ENCODE peak calls at places on chromosomes 7 and 10, in six cellular contexts. R is brain microvascular endothelial cell, H is WTC11, W is heart left ventricle, A is GM13976, O is tibial artery. C is an unnamed sample.

GRCh38 chr7:17402628-17403278 is 104.3 kb downstream of the AHR start:
- DNase-seq in A (peak; percentile 46), O (no peak), R (no peak), H (no peak), W (no peak), C (no peak)

GRCh38 chr10:33600381-33600780 is 265.9 kb upstream of the NRP1 start:
- DNase-seq in R (peak; percentile 54), H (no peak), W (no peak), O (no peak), A (no peak), C (no peak)

GRCh38 chr7:64863021-64863420 is 40.1 kb upstream of the ZNF273 start:
- DNase-seq in O (peak; percentile 64), R (no peak), W (no peak), A (no peak), H (no peak), C (no peak)

GRCh38 chr7:82250598-82250997 is 193.0 kb downstream of the CACNA2D1 start:
- DNase-seq in W (no peak), O (no peak), H (no peak), A (no peak), R (no peak), C (no peak)

GRCh38 chr7:43834463-43835251 is 34.7 kb downstream of the MRPS24 start:
- DNase-seq in A (no peak), O (no peak), W (no peak), H (no peak), R (peak; percentile 12), C (no peak)

GRCh38 chr7:39954694-39955093 is 4.6 kb downstream of the CDK13 start:
- DNase-seq in W (no peak), R (no peak), A (no peak), H (no peak), O (no peak), C (no peak)

GRCh38 chr7:4776160-4776623 is 769 bp downstream of the AP5Z1 start:
- DNase-seq in A (no peak), R (no peak), O (no peak), H (no peak), W (no peak), C (no peak)

GRCh38 chr7:92292981-92293380 is 47.2 kb downstream of the ANKIB1 start:
- DNase-seq in O (no peak), W (no peak), A (no peak), H (no peak), R (no peak), C (no peak)

GRCh38 chr10:3652886-3653285 is 132.1 kb downstream of the KLF6 start:
- DNase-seq in H (no peak), A (no peak), O (no peak), W (no peak), R (no peak), C (no peak)

GRCh38 chr10:47058961-47059391 is 147.7 kb downstream of the PTPN20 start:
- DNase-seq in W (no peak), H (no peak), O (no peak), R (no peak), A (no peak), C (no peak)

GRCh38 chr7:106812027-106812643 is 52.9 kb upstream of the PIK3CG start:
- DNase-seq in R (no peak), H (no peak), O (peak; percentile 67), W (no peak), A (no peak), C (no peak)

GRCh38 chr7:118183254-118183585 is 744 bp upstream of the LSM8 start:
- DNase-seq in W (no peak), H (no peak), R (no peak), O (no peak), A (peak; percentile 2), C (no peak)

GRCh38 chr7:74684921-74685320 is 27.4 kb downstream of the GTF2I start:
- DNase-seq in R (no peak), W (no peak), H (no peak), O (no peak), A (no peak), C (no peak)

DNA sequence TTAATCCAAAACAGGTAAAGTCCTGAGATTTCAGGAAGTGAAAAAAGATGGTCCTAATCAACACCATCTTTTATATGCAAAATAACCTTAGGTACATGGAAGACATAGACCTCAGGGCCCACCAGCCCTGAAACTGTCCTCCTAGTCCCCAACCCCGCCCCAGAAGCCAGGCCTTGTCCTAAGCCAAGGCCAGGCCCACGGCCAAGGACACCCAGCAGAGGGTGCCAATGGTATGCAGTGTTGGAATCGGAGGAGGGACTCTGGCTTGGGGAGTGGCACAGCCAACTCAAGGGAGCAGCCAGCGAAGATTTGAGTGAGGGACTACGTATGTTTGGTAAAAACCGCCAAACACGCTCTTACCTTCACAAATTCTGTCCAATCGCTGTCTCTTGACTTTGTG is 96.7 kb downstream of the ZRANB1 start:
- DNase-seq in O (peak; percentile 86), A (no peak), W (peak; percentile 76), H (peak; percentile 37), R (no peak), C (peak; percentile 79)
- TF ChIP-seq CTCF in O (no peak), A (peak; percentile 19), W (peak; percentile 28), H (no peak), R (peak; percentile 42), C (peak; percentile 60)

GRCh38 chr7:99447943-99448342 is 9.2 kb downstream of the CPSF4 start:
- DNase-seq in W (no peak), A (no peak), O (no peak), H (no peak), R (no peak), C (no peak)
- TF ChIP-seq CTCF in W (no peak), A (peak; percentile 23), O (no peak), H (no peak), R (peak; percentile 27), C (no peak)

GRCh38 chr7:14637968-14638367 is 264.6 kb downstream of the DGKB start:
- DNase-seq in A (no peak), W (no peak), O (no peak), R (no peak), H (no peak), C (no peak)
- TF ChIP-seq CTCF in A (no peak), W (peak; percentile 14), O (no peak), R (no peak), H (no peak), C (no peak)

GRCh38 chr10:10807106-10807505 is 210.6 kb upstream of the CELF2 start:
- DNase-seq in A (no peak), H (no peak), O (no peak), R (no peak), W (no peak), C (no peak)

GRCh38 chr10:10804998-10805737 is 212.5 kb upstream of the CELF2 start:
- DNase-seq in R (no peak), H (no peak), O (no peak), A (no peak), W (peak; percentile 46), C (no peak)

GRCh38 chr10:10804061-10804460 is 213.6 kb upstream of the CELF2 start:
- DNase-seq in H (no peak), W (no peak), A (no peak), R (no peak), O (no peak), C (no peak)

GRCh38 chr10:10798543-10799192 is 219.0 kb upstream of the CELF2 start:
- DNase-seq in R (no peak), W (no peak), H (peak; percentile 42), O (no peak), A (no peak), C (no peak)

DNA sequence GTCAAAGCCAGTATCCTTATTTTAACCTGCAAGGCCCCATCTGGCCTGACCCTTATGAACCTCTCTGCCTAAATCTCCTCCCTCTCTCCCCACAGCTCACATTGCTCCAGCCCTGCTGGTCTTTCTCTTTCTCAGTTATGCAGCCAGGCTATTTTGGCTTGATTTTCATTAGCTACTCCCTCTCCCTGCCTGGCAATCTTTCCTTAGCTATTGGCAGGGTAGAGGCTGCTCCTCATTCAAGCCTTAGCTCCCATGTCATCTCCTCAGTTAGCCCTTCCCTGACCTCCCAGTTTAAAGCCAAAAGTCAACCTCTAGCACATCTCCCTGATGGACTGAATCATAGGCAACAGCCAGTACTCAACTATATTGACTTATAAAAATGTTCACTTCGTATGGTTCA is 214.4 kb upstream of the CELF2 start:
- DNase-seq in R (no peak), O (peak; percentile 74), H (no peak), A (no peak), W (peak; percentile 52), C (no peak)
- TF ChIP-seq CTCF in R (no peak), O (no peak), H (no peak), A (no peak), W (no peak), C (no peak)

DNA sequence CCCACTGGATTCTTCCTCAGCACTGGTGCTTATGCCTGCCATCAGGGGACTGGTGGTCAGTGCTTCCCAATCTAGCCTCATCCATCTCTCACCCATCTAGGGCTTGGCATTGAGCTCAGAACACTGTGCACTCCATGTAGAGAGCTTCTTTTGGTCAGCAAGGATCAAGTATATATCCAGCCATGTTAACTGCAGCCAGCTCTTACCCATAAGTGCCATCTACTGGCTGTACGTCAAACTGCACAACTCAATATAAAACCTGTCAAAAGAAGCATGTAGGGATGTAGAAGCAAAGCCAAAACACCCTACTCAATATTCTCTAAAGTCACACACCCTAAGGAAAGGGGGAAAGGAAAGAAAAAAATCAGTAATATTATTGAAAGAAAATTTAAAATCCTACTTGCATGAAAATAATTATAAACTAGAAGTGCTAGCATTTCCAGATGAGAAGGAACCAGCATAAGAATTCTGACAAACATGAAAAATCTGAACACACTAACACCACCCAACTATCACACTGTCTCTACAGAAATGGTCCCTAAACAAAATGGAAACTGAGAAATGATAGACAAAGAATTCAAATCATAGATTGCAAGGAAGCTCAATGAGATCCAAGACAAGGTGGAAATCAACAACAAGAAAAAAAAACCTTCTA is 531.1 kb upstream of the STEAP1 start:
- DNase-seq in W (no peak), H (no peak), R (peak; percentile 6), O (no peak), A (peak; percentile 24), C (no peak)
- TF ChIP-seq CTCF in W (peak; percentile 59), H (peak; percentile 49), R (peak; percentile 75), O (no peak), A (peak; percentile 66), C (peak; percentile 12)

GRCh38 chr7:68694656-68695055 is 903.6 kb upstream of the AUTS2 start:
- DNase-seq in R (no peak), A (no peak), O (no peak), H (no peak), W (no peak), C (no peak)
- TF ChIP-seq CTCF in R (no peak), A (no peak), O (no peak), H (no peak), W (no peak), C (no peak)

DNA sequence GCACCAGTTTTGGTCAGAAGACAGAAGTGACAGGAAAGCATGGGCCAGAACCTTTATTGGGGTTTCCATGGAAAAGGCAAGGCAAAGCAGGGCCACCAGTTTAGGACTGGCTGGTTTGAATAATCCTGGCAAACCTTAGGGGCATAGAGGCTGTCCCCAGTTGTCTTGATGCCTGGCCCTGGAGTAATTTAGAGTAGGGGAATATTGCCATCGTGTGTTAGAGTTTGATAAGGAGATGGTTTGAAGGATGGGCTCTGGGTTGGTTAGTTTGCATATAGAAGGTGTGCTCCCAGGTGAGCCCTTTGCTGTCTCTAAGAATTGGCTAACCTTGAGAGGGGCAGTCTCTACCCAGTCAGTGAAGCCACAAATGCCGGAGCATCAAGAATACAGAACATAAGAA is 79.6 kb downstream of the ZNF777 start:
- DNase-seq in R (no peak), H (no peak), O (no peak), W (no peak), A (no peak), C (no peak)
- TF ChIP-seq CTCF in R (no peak), H (no peak), O (no peak), W (no peak), A (no peak), C (no peak)

GRCh38 chr7:36160313-36160712 is 7.3 kb downstream of the EEPD1 start:
- DNase-seq in W (no peak), H (no peak), O (no peak), A (no peak), R (no peak), C (no peak)
- TF ChIP-seq CTCF in W (no peak), H (no peak), O (no peak), A (no peak), R (no peak), C (no peak)

GRCh38 chr7:50988465-50988864 is 205.8 kb upstream of the GRB10 start:
- DNase-seq in H (no peak), W (no peak), A (no peak), R (no peak), O (no peak), C (no peak)
- TF ChIP-seq CTCF in H (no peak), W (no peak), A (no peak), R (no peak), O (no peak), C (no peak)